ENCODE peak calls at places on chromosomes 3 and 15, in eight cellular contexts. T is lower lobe of right lung; S is GM06990; J is epithelial cell of esophagus; Z is small intestine; W is activated CD4-positive, alpha-beta memory T cell treated with anti-CD3 and anti-CD28 coated beads for 36 hours; F is AG09309; R is H7. G is an unnamed sample.

GRCh38 chr15:40150163-40150925 is 10.5 kb upstream of the BUB1B start:
- DNase-seq in T (no peak), S (no peak), J (peak), Z (no peak), W (no peak), F (no peak), R (no peak), G (peak)

GRCh38 chr15:35302340-35302739 is 217.2 kb upstream of the NANOGP8 start:
- DNase-seq in T (no peak), S (no peak), J (no peak), Z (no peak), W (no peak), F (no peak), R (no peak), G (no peak)

GRCh38 chr3:32780735-32781210 is 37.0 kb upstream of the TRIM71 start:
- DNase-seq in T (peak), S (peak), J (peak), Z (peak), W (peak), F (no peak), R (peak), G (peak)

GRCh38 chr15:75362642-75363249 is 5.7 kb downstream of the MAN2C1 start:
- DNase-seq in T (no peak), S (no peak), J (no peak), Z (no peak), W (no peak), F (no peak), R (peak), G (no peak)

GRCh38 chr15:77869021-77869895 is 208.3 kb downstream of the TBC1D2B start:
- DNase-seq in T (peak), S (no peak), J (no peak), Z (no peak), W (no peak), F (no peak), R (no peak), G (peak)

GRCh38 chr15:77710637-77711036 is 77.9 kb upstream of the LINGO1 start:
- DNase-seq in T (no peak), S (no peak), J (no peak), Z (no peak), W (no peak), F (no peak), R (no peak), G (no peak)

GRCh38 chr3:56254835-56255234 is 213.4 kb downstream of the ERC2 start:
- DNase-seq in T (no peak), S (no peak), J (peak), Z (no peak), W (no peak), F (no peak), R (no peak), G (no peak)

GRCh38 chr3:17183951-17184550 is 299.3 kb downstream of the PLCL2 start:
- DNase-seq in T (no peak), S (no peak), J (peak), Z (no peak), W (no peak), F (peak), R (no peak), G (peak)

GRCh38 chr15:90219421-90220141 is 14.2 kb downstream of the CIB1 start:
- DNase-seq in T (peak), S (peak), J (no peak), Z (no peak), W (peak), F (no peak), R (peak), G (no peak)

GRCh38 chr15:70466895-70467529 is 296.3 kb downstream of the UACA start:
- DNase-seq in T (peak), S (peak), J (peak), Z (peak), W (peak), F (peak), R (peak), G (peak)

GRCh38 chr3:152073267-152073666 is 195.5 kb upstream of the MBNL1 start:
- DNase-seq in T (no peak), S (no peak), J (no peak), Z (no peak), W (no peak), F (no peak), R (no peak), G (peak)

GRCh38 chr3:124845406-124845805 is 41.8 kb downstream of the ITGB5 start:
- DNase-seq in T (no peak), S (no peak), J (peak), Z (peak), W (no peak), F (peak), R (no peak), G (peak)

GRCh38 chr3:135090020-135090717 is 295.1 kb downstream of the EPHB1 start:
- DNase-seq in T (no peak), S (no peak), J (no peak), Z (no peak), W (no peak), F (no peak), R (no peak), G (no peak)

GRCh38 chr15:101618861-101619614 is 33.1 kb downstream of the TM2D3 start:
- DNase-seq in T (no peak), S (no peak), J (no peak), Z (no peak), W (no peak), F (no peak), R (peak), G (no peak)

GRCh38 chr3:145798691-145799550 is 362.1 kb downstream of the PLOD2 start:
- DNase-seq in T (no peak), S (no peak), J (no peak), Z (no peak), W (no peak), F (no peak), R (no peak), G (no peak)

GRCh38 chr3:32500880-32501784 is 1.5 kb downstream of the CMTM6 start:
- DNase-seq in T (peak), S (no peak), J (no peak), Z (no peak), W (no peak), F (no peak), R (peak), G (no peak)